ENCODE peak calls at places on chromosome 4, in ten cellular contexts. Y is ELR; Z is NCI-H187 treated with DMSO at 0.1 percent for 48 hours; C is NCI-H1436 treated with DMSO at 0.1 percent for 48 hours; M is T-helper 9 cell; I is NCI-H1105; H is astrocyte of the spinal cord; Q is EL; P is stimulated activated CD4-positive, alpha-beta T cell treated with anti-CD3 and anti-CD28 coated beads, Interleukin-15, amount 100 ng/mL, for 1 hour; O is KG1. T is an unnamed sample.

GRCh38 chr4:169657470-169658107 is 37.2 kb downstream of the CLCN3 start:
- DNase-seq in Y (no peak), H (no peak), C (no peak), I (no peak), M (no peak), O (no peak), P (no peak), Z (no peak), Q (no peak), T (no peak)

GRCh38 chr4:73713650-73714049 is 26.7 kb upstream of the CXCL8 start:
- DNase-seq in H (no peak), O (no peak), M (no peak), P (no peak), I (no peak), Q (no peak), C (no peak), Y (no peak), Z (no peak), T (no peak)

GRCh38 chr4:89915937-89916336 is 21.3 kb downstream of the MMRN1 start:
- DNase-seq in Y (no peak), Q (no peak), H (no peak), M (no peak), Z (no peak), C (no peak), O (no peak), I (no peak), P (no peak), T (no peak)

GRCh38 chr4:56641494-56642051 is 39.5 kb downstream of the HOPX start:
- DNase-seq in P (no peak), Z (no peak), M (no peak), I (no peak), Q (peak), C (no peak), O (no peak), H (peak), Y (peak), T (peak)

GRCh38 chr4:13968723-13969122 is 341.2 kb upstream of the BOD1L1 start:
- DNase-seq in C (no peak), O (no peak), I (no peak), M (no peak), Z (no peak), H (peak), P (no peak), Q (peak), Y (peak), T (no peak)

GRCh38 chr4:5220028-5220427 is 168.7 kb downstream of the STK32B start:
- DNase-seq in Q (peak), C (no peak), H (no peak), I (no peak), Z (no peak), P (no peak), Y (peak), O (no peak), M (no peak), T (peak)

GRCh38 chr4:33998204-33998603 is 2246.1 kb downstream of the ARAP2 start:
- DNase-seq in P (no peak), O (no peak), Z (no peak), H (no peak), Q (no peak), C (peak), M (no peak), I (peak), Y (no peak), T (no peak)

GRCh38 chr4:76012388-76012801 is 5.1 kb upstream of the CXCL9 start:
- DNase-seq in Z (no peak), Q (peak), M (no peak), O (no peak), C (no peak), H (peak), I (no peak), Y (peak), P (no peak), T (no peak)

GRCh38 chr4:74531952-74532794 is 87.2 kb downstream of the AREG start:
- DNase-seq in Y (peak), C (no peak), M (no peak), Z (peak), Q (peak), H (peak), P (no peak), O (peak), I (peak), T (peak)

GRCh38 chr4:86972997-86973396 is 38.2 kb downstream of the AFF1 start:
- DNase-seq in Y (no peak), H (no peak), M (no peak), P (no peak), C (no peak), Z (no peak), O (no peak), Q (peak), I (no peak), T (no peak)

GRCh38 chr4:186727977-186728519 is 4.4 kb upstream of the FAT1 start:
- DNase-seq in H (peak), I (no peak), Q (peak), C (no peak), O (no peak), P (no peak), Y (peak), M (no peak), Z (no peak), T (no peak)

GRCh38 chr4:144374065-144374464 is 233.5 kb upstream of the GYPA start:
- DNase-seq in P (no peak), O (no peak), H (no peak), I (no peak), Z (no peak), C (no peak), Y (no peak), Q (no peak), M (no peak), T (no peak)

GRCh38 chr4:174423257-174423944 is 98.9 kb downstream of the HPGD start:
- DNase-seq in O (no peak), P (no peak), I (no peak), Q (peak), M (no peak), H (peak), Y (peak), Z (no peak), C (no peak), T (peak)

GRCh38 chr4:48008021-48008596 is 8.4 kb downstream of the CNGA1 start:
- DNase-seq in Q (peak), Y (peak), H (peak), I (no peak), C (no peak), M (no peak), O (no peak), P (no peak), Z (no peak), T (no peak)

GRCh38 chr4:78325244-78326187 is 226.1 kb upstream of the ANXA3 start:
- DNase-seq in Z (no peak), H (no peak), Y (no peak), M (no peak), P (no peak), C (no peak), I (no peak), O (no peak), Q (no peak), T (no peak)

GRCh38 chr4:85761803-85762202 is 286.9 kb downstream of the ARHGAP24 start:
- DNase-seq in P (no peak), O (no peak), Z (no peak), H (peak), M (no peak), Y (no peak), Q (no peak), I (no peak), C (no peak), T (no peak)

GRCh38 chr4:25313194-25313895 is 771 bp downstream of the ZCCHC4 start:
- DNase-seq in Z (no peak), O (no peak), H (no peak), I (no peak), Y (peak), M (no peak), Q (peak), C (no peak), P (no peak), T (peak)

GRCh38 chr4:10180927-10181744 is 64.5 kb upstream of the WDR1 start:
- DNase-seq in H (no peak), Z (no peak), C (no peak), Q (peak), O (peak), P (no peak), Y (peak), M (no peak), I (no peak), T (no peak)

GRCh38 chr4:42396361-42397255 is 680 bp upstream of the SHISA3 start:
- DNase-seq in I (no peak), M (no peak), C (no peak), H (peak), P (no peak), Y (no peak), O (peak), Z (no peak), Q (no peak), T (no peak)

GRCh38 chr4:57162499-57163019 is 52.4 kb upstream of the IGFBP7 start:
- DNase-seq in H (no peak), I (no peak), M (no peak), O (no peak), C (no peak), Q (no peak), Y (no peak), P (no peak), Z (no peak), T (no peak)

GRCh38 chr4:5881340-5881739 is 11.5 kb downstream of the CRMP1 start:
- DNase-seq in I (no peak), M (no peak), Q (no peak), Z (no peak), C (no peak), O (no peak), P (no peak), H (no peak), Y (no peak), T (no peak)

GRCh38 chr4:83644677-83645639 is 109.0 kb downstream of the GPAT3 start:
- DNase-seq in I (peak), M (no peak), O (peak), H (peak), Q (peak), C (no peak), Y (peak), P (no peak), Z (peak), T (peak)

GRCh38 chr4:79651516-79651915 is 243.5 kb upstream of the GK2 start:
- DNase-seq in O (no peak), Q (no peak), C (no peak), H (no peak), Y (no peak), I (no peak), Z (no peak), M (no peak), P (no peak), T (no peak)

GRCh38 chr4:108313546-108314339 is 145.0 kb upstream of the LEF1 start:
- DNase-seq in M (no peak), Y (no peak), H (no peak), Z (no peak), I (no peak), Q (no peak), O (no peak), P (no peak), C (no peak), T (no peak)

GRCh38 chr4:75678965-75679364 is 5.8 kb upstream of the G3BP2 start:
- DNase-seq in I (no peak), O (no peak), H (no peak), Y (no peak), Q (no peak), P (no peak), Z (no peak), C (no peak), M (no peak), T (no peak)

GRCh38 chr4:43047044-43047443 is 154.5 kb downstream of the GRXCR1 start:
- DNase-seq in Z (no peak), M (no peak), O (no peak), I (no peak), P (no peak), Q (no peak), H (no peak), C (no peak), Y (no peak), T (no peak)

GRCh38 chr4:92172203-92172602 is 131.6 kb upstream of the GRID2 start:
- DNase-seq in O (no peak), C (no peak), P (no peak), H (no peak), Z (no peak), M (no peak), Y (no peak), Q (no peak), I (no peak), T (peak)

GRCh38 chr4:81609844-81610243 is 138.1 kb upstream of the RASGEF1B start:
- DNase-seq in I (no peak), P (no peak), Z (no peak), H (no peak), Q (no peak), O (no peak), C (no peak), Y (no peak), M (no peak), T (no peak)

GRCh38 chr4:157185363-157185762 is 35.2 kb upstream of the GRIA2 start:
- DNase-seq in Z (no peak), Q (no peak), P (no peak), C (no peak), I (no peak), O (no peak), H (no peak), Y (no peak), M (no peak), T (no peak)

T was measured in RKO.